ENCODE peak calls at places on chromosomes 16 and 17, in six cellular contexts. K is NCI-H1105 treated with DMSO at 0.1 percent for 48 hours, P is pancreas, U is EL, E is cardiac muscle cell, O is iPS-NIHi11. I is an unnamed sample.

GRCh38 chr16:67969286-67970039 is 1.0 kb upstream of the SLC12A4 start:
- DNase-seq in O (peak), U (no peak), K (no peak), P (peak), E (no peak), I (no peak)

GRCh38 chr17:2655526-2655925 is 56.0 kb downstream of the CLUH start:
- DNase-seq in E (no peak), U (no peak), K (no peak), P (no peak), O (no peak), I (no peak)

GRCh38 chr17:82152114-82152513 is 54.1 kb upstream of the FASN start:
- DNase-seq in P (no peak), E (no peak), U (no peak), K (no peak), O (peak), I (no peak)

GRCh38 chr16:89410794-89411309 is 79.5 kb downstream of the ANKRD11 start:
- DNase-seq in O (no peak), P (peak), K (no peak), U (peak), E (peak), I (no peak)

GRCh38 chr16:1563786-1564185 is 30.3 kb downstream of the TMEM204 start:
- DNase-seq in U (no peak), O (no peak), E (no peak), K (no peak), P (no peak), I (no peak)

GRCh38 chr16:50093607-50094570 is 28.1 kb downstream of the HEATR3 start:
- DNase-seq in P (no peak), U (no peak), E (peak), K (no peak), O (no peak), I (peak)

GRCh38 chr17:81365601-81366585 is 29.4 kb upstream of the BAHCC1 start:
- DNase-seq in E (peak), P (peak), U (no peak), K (peak), O (no peak), I (no peak)

GRCh38 chr17:81516439-81516838 is 3.8 kb upstream of the ACTG1 start:
- DNase-seq in E (no peak), P (peak), U (no peak), O (no peak), K (no peak), I (no peak)